ENCODE peak calls at places on chromosomes 4 and X, in ten cellular contexts. One of them, this sample, is unnamed.

GRCh38 chr4:180333156-180333555 is 1910.0 kb upstream of the TENM3 start:
- DNase-seq in Peyer's patch: no peak
- DNase-seq in epithelial cell of esophagus: peak
- DNase-seq in endothelial cell: no peak
- DNase-seq in retinal pigment epithelial cell: no peak
- DNase-seq in neural crest cell: no peak
- DNase-seq in B cell: no peak
- DNase-seq in fibroblast of lung: peak
- DNase-seq in LNCaP clone FGC: no peak
- DNase-seq in tibial artery: no peak
- DNase-seq in this sample: no peak

GRCh38 chr4:89312066-89312465 is 4.5 kb upstream of the GPRIN3 start:
- DNase-seq in Peyer's patch: no peak
- DNase-seq in epithelial cell of esophagus: no peak
- DNase-seq in endothelial cell: no peak
- DNase-seq in retinal pigment epithelial cell: no peak
- DNase-seq in neural crest cell: no peak
- DNase-seq in B cell: no peak
- DNase-seq in fibroblast of lung: peak
- DNase-seq in LNCaP clone FGC: peak
- DNase-seq in tibial artery: no peak
- DNase-seq in this sample: no peak

GRCh38 chr4:25863347-25863784 is 578 bp upstream of the SEL1L3 start:
- DNase-seq in Peyer's patch: no peak
- DNase-seq in epithelial cell of esophagus: no peak
- DNase-seq in endothelial cell: peak
- DNase-seq in retinal pigment epithelial cell: no peak
- DNase-seq in neural crest cell: no peak
- DNase-seq in B cell: no peak
- DNase-seq in fibroblast of lung: no peak
- DNase-seq in LNCaP clone FGC: no peak
- DNase-seq in tibial artery: no peak
- DNase-seq in this sample: no peak

GRCh38 chr4:82696117-82696516 is 102.5 kb downstream of the SCD5 start:
- DNase-seq in Peyer's patch: no peak
- DNase-seq in epithelial cell of esophagus: no peak
- DNase-seq in endothelial cell: no peak
- DNase-seq in retinal pigment epithelial cell: peak
- DNase-seq in neural crest cell: no peak
- DNase-seq in B cell: no peak
- DNase-seq in fibroblast of lung: no peak
- DNase-seq in LNCaP clone FGC: no peak
- DNase-seq in tibial artery: no peak
- DNase-seq in this sample: no peak

GRCh38 chr4:177251237-177251636 is 58.4 kb upstream of the NEIL3 start:
- DNase-seq in Peyer's patch: no peak
- DNase-seq in epithelial cell of esophagus: no peak
- DNase-seq in endothelial cell: no peak
- DNase-seq in retinal pigment epithelial cell: no peak
- DNase-seq in neural crest cell: no peak
- DNase-seq in B cell: no peak
- DNase-seq in fibroblast of lung: no peak
- DNase-seq in LNCaP clone FGC: no peak
- DNase-seq in tibial artery: no peak
- DNase-seq in this sample: no peak

GRCh38 chr4:153160856-153161598 is 43.2 kb upstream of the TRIM2 start:
- DNase-seq in Peyer's patch: no peak
- DNase-seq in epithelial cell of esophagus: no peak
- DNase-seq in endothelial cell: no peak
- DNase-seq in retinal pigment epithelial cell: no peak
- DNase-seq in neural crest cell: no peak
- DNase-seq in B cell: no peak
- DNase-seq in fibroblast of lung: no peak
- DNase-seq in LNCaP clone FGC: no peak
- DNase-seq in tibial artery: no peak
- DNase-seq in this sample: no peak

GRCh38 chr4:84324303-84324702 is 174.8 kb downstream of the NKX6-1 start:
- DNase-seq in Peyer's patch: no peak
- DNase-seq in epithelial cell of esophagus: no peak
- DNase-seq in endothelial cell: no peak
- DNase-seq in retinal pigment epithelial cell: no peak
- DNase-seq in neural crest cell: no peak
- DNase-seq in B cell: no peak
- DNase-seq in fibroblast of lung: no peak
- DNase-seq in LNCaP clone FGC: no peak
- DNase-seq in tibial artery: no peak
- DNase-seq in this sample: no peak

GRCh38 chr4:139266583-139267257 is 13.3 kb downstream of the MGARP start:
- DNase-seq in Peyer's patch: peak
- DNase-seq in epithelial cell of esophagus: peak
- DNase-seq in endothelial cell: no peak
- DNase-seq in retinal pigment epithelial cell: no peak
- DNase-seq in neural crest cell: peak
- DNase-seq in B cell: peak
- DNase-seq in fibroblast of lung: peak
- DNase-seq in LNCaP clone FGC: no peak
- DNase-seq in tibial artery: peak
- DNase-seq in this sample: peak

GRCh38 chr4:150960079-150960478 is 55.0 kb downstream of the LRBA start:
- DNase-seq in Peyer's patch: no peak
- DNase-seq in epithelial cell of esophagus: peak
- DNase-seq in endothelial cell: no peak
- DNase-seq in retinal pigment epithelial cell: no peak
- DNase-seq in neural crest cell: no peak
- DNase-seq in B cell: no peak
- DNase-seq in fibroblast of lung: peak
- DNase-seq in LNCaP clone FGC: no peak
- DNase-seq in tibial artery: no peak
- DNase-seq in this sample: no peak

GRCh38 chrX:41421071-41421729 is 25.9 kb upstream of the NYX start:
- DNase-seq in Peyer's patch: no peak
- DNase-seq in epithelial cell of esophagus: peak
- DNase-seq in endothelial cell: no peak
- DNase-seq in retinal pigment epithelial cell: no peak
- DNase-seq in neural crest cell: no peak
- DNase-seq in B cell: no peak
- DNase-seq in fibroblast of lung: no peak
- DNase-seq in LNCaP clone FGC: no peak
- DNase-seq in tibial artery: no peak
- DNase-seq in this sample: no peak

GRCh38 chr4:111930658-111931057 is 214.6 kb upstream of the FAM241A start:
- DNase-seq in Peyer's patch: no peak
- DNase-seq in epithelial cell of esophagus: peak
- DNase-seq in endothelial cell: no peak
- DNase-seq in retinal pigment epithelial cell: no peak
- DNase-seq in neural crest cell: no peak
- DNase-seq in B cell: no peak
- DNase-seq in fibroblast of lung: peak
- DNase-seq in LNCaP clone FGC: no peak
- DNase-seq in tibial artery: no peak
- DNase-seq in this sample: no peak

GRCh38 chr4:13700196-13701140 is 72.9 kb upstream of the BOD1L1 start:
- DNase-seq in Peyer's patch: no peak
- DNase-seq in epithelial cell of esophagus: peak
- DNase-seq in endothelial cell: no peak
- DNase-seq in retinal pigment epithelial cell: no peak
- DNase-seq in neural crest cell: no peak
- DNase-seq in B cell: no peak
- DNase-seq in fibroblast of lung: peak
- DNase-seq in LNCaP clone FGC: no peak
- DNase-seq in tibial artery: no peak
- DNase-seq in this sample: no peak

GRCh38 chrX:86455495-86455894 is 307.2 kb downstream of the DACH2 start:
- DNase-seq in Peyer's patch: no peak
- DNase-seq in epithelial cell of esophagus: no peak
- DNase-seq in endothelial cell: no peak
- DNase-seq in retinal pigment epithelial cell: no peak
- DNase-seq in neural crest cell: no peak
- DNase-seq in B cell: no peak
- DNase-seq in fibroblast of lung: no peak
- DNase-seq in LNCaP clone FGC: no peak
- DNase-seq in tibial artery: no peak
- DNase-seq in this sample: no peak

GRCh38 chr4:119690871-119691270 is 62.3 kb upstream of the PDE5A start:
- DNase-seq in Peyer's patch: no peak
- DNase-seq in epithelial cell of esophagus: peak
- DNase-seq in endothelial cell: no peak
- DNase-seq in retinal pigment epithelial cell: no peak
- DNase-seq in neural crest cell: no peak
- DNase-seq in B cell: no peak
- DNase-seq in fibroblast of lung: no peak
- DNase-seq in LNCaP clone FGC: no peak
- DNase-seq in tibial artery: no peak
- DNase-seq in this sample: no peak

GRCh38 chr4:2008921-2009650 is at the start of gene NELFA:
- DNase-seq in Peyer's patch: peak
- DNase-seq in epithelial cell of esophagus: peak
- DNase-seq in endothelial cell: peak
- DNase-seq in retinal pigment epithelial cell: peak
- DNase-seq in neural crest cell: peak
- DNase-seq in B cell: peak
- DNase-seq in fibroblast of lung: peak
- DNase-seq in LNCaP clone FGC: peak
- DNase-seq in tibial artery: peak
- DNase-seq in this sample: peak
- TF ChIP-seq CTCF in Peyer's patch: peak
- TF ChIP-seq CTCF in epithelial cell of esophagus: peak
- TF ChIP-seq CTCF in endothelial cell: peak
- TF ChIP-seq CTCF in retinal pigment epithelial cell: peak
- TF ChIP-seq CTCF in neural crest cell: peak
- TF ChIP-seq CTCF in B cell: no peak
- TF ChIP-seq CTCF in fibroblast of lung: peak
- TF ChIP-seq CTCF in LNCaP clone FGC: no peak
- TF ChIP-seq CTCF in tibial artery: peak
- TF ChIP-seq CTCF in this sample: no peak

GRCh38 chr4:128675083-128675482 is 134.4 kb upstream of the JADE1 start:
- DNase-seq in Peyer's patch: no peak
- DNase-seq in epithelial cell of esophagus: no peak
- DNase-seq in endothelial cell: no peak
- DNase-seq in retinal pigment epithelial cell: no peak
- DNase-seq in neural crest cell: no peak
- DNase-seq in B cell: peak
- DNase-seq in fibroblast of lung: no peak
- DNase-seq in LNCaP clone FGC: no peak
- DNase-seq in tibial artery: no peak
- DNase-seq in this sample: no peak
- TF ChIP-seq CTCF in Peyer's patch: no peak
- TF ChIP-seq CTCF in epithelial cell of esophagus: no peak
- TF ChIP-seq CTCF in endothelial cell: no peak
- TF ChIP-seq CTCF in retinal pigment epithelial cell: no peak
- TF ChIP-seq CTCF in neural crest cell: no peak
- TF ChIP-seq CTCF in B cell: no peak
- TF ChIP-seq CTCF in fibroblast of lung: no peak
- TF ChIP-seq CTCF in LNCaP clone FGC: no peak
- TF ChIP-seq CTCF in tibial artery: peak
- TF ChIP-seq CTCF in this sample: no peak

DNA sequence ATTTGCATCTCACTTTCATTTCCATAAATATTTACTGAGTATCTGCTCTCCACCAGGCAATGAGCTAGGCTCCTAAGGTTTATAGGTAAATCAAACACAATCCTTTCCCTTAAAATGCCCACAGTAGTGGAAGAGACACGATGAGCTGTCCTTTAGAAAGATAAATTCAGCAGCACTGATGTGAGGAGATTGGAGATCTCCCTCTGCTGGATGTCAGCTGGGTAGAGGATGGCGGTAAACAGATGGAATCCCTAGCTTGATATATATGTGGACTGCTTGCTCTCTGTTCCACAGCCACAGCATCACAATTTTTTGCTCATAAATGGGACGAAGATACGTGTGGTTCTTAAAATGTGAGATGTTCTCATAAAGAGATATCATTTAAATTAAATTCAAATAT is 216.4 kb upstream of the RASGEF1B start:
- DNase-seq in Peyer's patch: no peak
- DNase-seq in epithelial cell of esophagus: peak
- DNase-seq in endothelial cell: no peak
- DNase-seq in retinal pigment epithelial cell: no peak
- DNase-seq in neural crest cell: no peak
- DNase-seq in B cell: no peak
- DNase-seq in fibroblast of lung: no peak
- DNase-seq in LNCaP clone FGC: no peak
- DNase-seq in tibial artery: no peak
- DNase-seq in this sample: no peak
- TF ChIP-seq CTCF in Peyer's patch: peak
- TF ChIP-seq CTCF in epithelial cell of esophagus: peak
- TF ChIP-seq CTCF in endothelial cell: no peak
- TF ChIP-seq CTCF in retinal pigment epithelial cell: peak
- TF ChIP-seq CTCF in neural crest cell: peak
- TF ChIP-seq CTCF in B cell: no peak
- TF ChIP-seq CTCF in fibroblast of lung: peak
- TF ChIP-seq CTCF in LNCaP clone FGC: peak
- TF ChIP-seq CTCF in tibial artery: no peak
- TF ChIP-seq CTCF in this sample: no peak

GRCh38 chrX:45747905-45748304 is 547.2 kb upstream of the DIPK2B start:
- DNase-seq in Peyer's patch: no peak
- DNase-seq in epithelial cell of esophagus: no peak
- DNase-seq in endothelial cell: no peak
- DNase-seq in retinal pigment epithelial cell: no peak
- DNase-seq in neural crest cell: no peak
- DNase-seq in B cell: no peak
- DNase-seq in fibroblast of lung: peak
- DNase-seq in LNCaP clone FGC: no peak
- DNase-seq in tibial artery: no peak
- DNase-seq in this sample: no peak

GRCh38 chrX:45743906-45744625 is 543.4 kb upstream of the DIPK2B start:
- DNase-seq in Peyer's patch: no peak
- DNase-seq in epithelial cell of esophagus: no peak
- DNase-seq in endothelial cell: no peak
- DNase-seq in retinal pigment epithelial cell: no peak
- DNase-seq in neural crest cell: no peak
- DNase-seq in B cell: no peak
- DNase-seq in fibroblast of lung: no peak
- DNase-seq in LNCaP clone FGC: no peak
- DNase-seq in tibial artery: no peak
- DNase-seq in this sample: no peak

GRCh38 chrX:45745479-45745878 is 544.8 kb upstream of the DIPK2B start:
- DNase-seq in Peyer's patch: no peak
- DNase-seq in epithelial cell of esophagus: no peak
- DNase-seq in endothelial cell: no peak
- DNase-seq in retinal pigment epithelial cell: no peak
- DNase-seq in neural crest cell: no peak
- DNase-seq in B cell: no peak
- DNase-seq in fibroblast of lung: peak
- DNase-seq in LNCaP clone FGC: no peak
- DNase-seq in tibial artery: no peak
- DNase-seq in this sample: no peak

GRCh38 chrX:45740291-45740690 is 539.6 kb upstream of the DIPK2B start:
- DNase-seq in Peyer's patch: no peak
- DNase-seq in epithelial cell of esophagus: peak
- DNase-seq in endothelial cell: no peak
- DNase-seq in retinal pigment epithelial cell: no peak
- DNase-seq in neural crest cell: no peak
- DNase-seq in B cell: no peak
- DNase-seq in fibroblast of lung: no peak
- DNase-seq in LNCaP clone FGC: no peak
- DNase-seq in tibial artery: no peak
- DNase-seq in this sample: no peak

DNA sequence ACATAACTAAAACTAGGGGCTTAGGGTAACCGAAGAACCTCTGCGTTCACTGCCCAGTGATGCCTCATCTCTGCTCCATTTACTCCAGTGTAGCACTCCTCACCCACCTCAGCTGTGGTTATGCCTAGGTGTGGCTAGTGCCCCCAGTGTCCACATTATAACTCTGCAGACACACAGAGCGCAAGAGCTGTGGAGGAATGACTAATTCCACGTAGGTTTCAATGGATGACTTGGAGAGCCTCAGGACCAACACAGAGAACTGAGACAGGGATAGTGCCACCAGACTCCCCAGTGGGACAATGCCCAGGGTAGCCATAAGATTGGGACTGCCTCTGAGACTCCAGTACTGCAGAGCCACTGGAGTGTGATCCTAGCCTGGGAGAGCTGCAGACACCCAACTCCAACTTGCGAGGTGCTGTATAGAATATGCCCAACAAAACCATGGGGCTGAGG is 542.4 kb upstream of the DIPK2B start:
- DNase-seq in Peyer's patch: no peak
- DNase-seq in epithelial cell of esophagus: peak
- DNase-seq in endothelial cell: no peak
- DNase-seq in retinal pigment epithelial cell: no peak
- DNase-seq in neural crest cell: no peak
- DNase-seq in B cell: no peak
- DNase-seq in fibroblast of lung: peak
- DNase-seq in LNCaP clone FGC: no peak
- DNase-seq in tibial artery: no peak
- DNase-seq in this sample: no peak
- TF ChIP-seq CTCF in Peyer's patch: no peak
- TF ChIP-seq CTCF in epithelial cell of esophagus: peak
- TF ChIP-seq CTCF in endothelial cell: no peak
- TF ChIP-seq CTCF in retinal pigment epithelial cell: peak
- TF ChIP-seq CTCF in neural crest cell: no peak
- TF ChIP-seq CTCF in B cell: no peak
- TF ChIP-seq CTCF in fibroblast of lung: peak
- TF ChIP-seq CTCF in LNCaP clone FGC: no peak
- TF ChIP-seq CTCF in tibial artery: no peak
- TF ChIP-seq CTCF in this sample: no peak